ENCODE peak calls at places on chromosomes 6 and 20, in ten cellular contexts. U, A, X, H, G, S, Y, P, Z and E are unnamed samples.

GRCh38 chr20:63624486-63624885 is 2.4 kb downstream of the GMEB2 start:
- DNase-seq in P (peak; percentile 42), A (no peak), U (no peak), H (no peak), Z (no peak), G (no peak), X (no peak), Y (no peak), S (no peak), E (no peak)

GRCh38 chr6:43495409-43495941 is 14.7 kb downstream of the LRRC73 start:
- DNase-seq in P (no peak), G (no peak), A (no peak), U (no peak), S (no peak), Y (no peak), H (no peak), Z (no peak), X (no peak), E (no peak)

GRCh38 chr6:136738178-136739057 is 53.9 kb downstream of the MAP3K5 start:
- DNase-seq in G (no peak), Y (no peak), P (peak; percentile 36), U (no peak), Z (no peak), X (no peak), A (peak; percentile 36), S (no peak), H (no peak), E (no peak)

GRCh38 chr6:20954325-20954724 is 420.1 kb downstream of the CDKAL1 start:
- DNase-seq in Y (no peak), P (no peak), X (no peak), H (no peak), A (no peak), U (no peak), G (no peak), Z (no peak), S (no peak), E (no peak)

GRCh38 chr6:153591165-153591564 is 447.9 kb upstream of the OPRM1 start:
- DNase-seq in X (no peak), P (no peak), Y (no peak), U (no peak), G (peak; percentile 48), S (no peak), Z (no peak), A (no peak), H (no peak), E (no peak)

GRCh38 chr6:133889557-133890301 is 816 bp downstream of the TCF21 start:
- DNase-seq in S (no peak), Z (peak; percentile 11), A (peak; percentile 61), U (peak; percentile 65), H (no peak), Y (peak; percentile 85), P (peak; percentile 35), X (peak; percentile 80), G (no peak), E (no peak)

GRCh38 chr20:46967647-46968046 is 73.0 kb downstream of the EYA2 start:
- DNase-seq in S (no peak), G (no peak), A (no peak), U (no peak), X (no peak), Z (no peak), H (no peak), P (no peak), Y (no peak), E (no peak)

GRCh38 chr6:70706491-70707123 is 38.9 kb downstream of the SMAP1 start:
- DNase-seq in P (peak; percentile 53), U (no peak), H (peak; percentile 20), G (peak; percentile 60), A (no peak), Y (no peak), X (no peak), Z (peak; percentile 10), S (no peak), E (no peak)

GRCh38 chr20:3180319-3180718 is 7.0 kb upstream of the LZTS3 start:
- DNase-seq in P (no peak), U (no peak), Y (no peak), H (no peak), A (no peak), G (no peak), X (no peak), S (no peak), Z (no peak), E (no peak)

GRCh38 chr6:129607581-129608186 is 102.3 kb downstream of the ARHGAP18 start:
- DNase-seq in X (no peak), S (no peak), U (no peak), G (peak; percentile 22), Z (no peak), P (peak; percentile 37), Y (no peak), A (no peak), H (no peak), E (no peak)

GRCh38 chr6:159594750-159595117 is 98.3 kb downstream of the SOD2 start:
- DNase-seq in S (no peak), X (no peak), Y (no peak), U (no peak), H (no peak), G (no peak), Z (no peak), A (no peak), P (peak; percentile 64), E (no peak)

GRCh38 chr20:56634735-56635422 is 5.8 kb downstream of the TFAP2C start:
- DNase-seq in P (no peak), U (peak; percentile 49), H (no peak), Z (no peak), G (no peak), S (no peak), Y (no peak), X (no peak), A (no peak), E (no peak)

GRCh38 chr6:143540192-143540591 is 28.7 kb upstream of the FUCA2 start:
- DNase-seq in Y (no peak), P (no peak), G (no peak), U (no peak), S (no peak), H (no peak), X (no peak), Z (no peak), A (no peak), E (no peak)

GRCh38 chr6:143539106-143539505 is 27.6 kb upstream of the FUCA2 start:
- DNase-seq in P (no peak), G (peak; percentile 36), U (no peak), H (no peak), A (no peak), Z (no peak), Y (no peak), S (no peak), X (no peak), E (no peak)

GRCh38 chr6:143536866-143537691 is 25.6 kb upstream of the FUCA2 start:
- DNase-seq in U (peak; percentile 67), G (peak; percentile 70), A (peak; percentile 40), Y (peak; percentile 92), Z (peak; percentile 57), S (peak; percentile 74), H (no peak), X (peak; percentile 63), P (peak; percentile 57), E (peak; percentile 51)

GRCh38 chr6:143538374-143538773 is 26.9 kb upstream of the FUCA2 start:
- DNase-seq in X (no peak), A (no peak), S (no peak), Z (no peak), G (no peak), P (no peak), H (no peak), Y (no peak), U (no peak), E (no peak)

DNA sequence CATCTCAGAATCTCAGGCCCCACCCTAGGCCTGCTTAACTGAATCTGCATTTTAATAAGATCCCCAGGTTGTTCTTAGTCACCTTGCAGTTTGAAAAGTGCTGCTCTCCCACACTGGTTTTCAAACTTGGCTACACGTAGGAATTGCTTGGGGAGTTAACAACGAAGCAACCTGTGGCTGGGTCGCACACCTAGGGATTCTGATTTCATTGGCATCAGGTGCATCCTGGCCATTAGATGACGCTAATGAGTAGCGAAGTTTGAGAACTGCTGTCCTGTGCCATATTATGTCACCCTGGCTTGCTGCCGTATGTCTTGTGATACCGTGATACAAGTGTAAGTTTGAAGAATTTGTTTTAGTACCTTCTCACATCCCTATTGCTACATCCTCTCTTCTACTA is 28.2 kb upstream of the FUCA2 start:
- DNase-seq in G (no peak), Z (no peak), S (no peak), H (no peak), U (peak; percentile 50), P (no peak), Y (no peak), X (no peak), A (no peak), E (no peak)
- TF ChIP-seq CTCF in G (no peak), Z (no peak), S (no peak), H (no peak), U (peak; percentile 64), P (no peak), Y (no peak), X (no peak), A (no peak), E (no peak)

GRCh38 chr6:166710084-166710483 is 83.0 kb upstream of the RPS6KA2 start:
- DNase-seq in G (no peak), Y (no peak), S (no peak), A (no peak), P (no peak), X (no peak), H (no peak), U (no peak), Z (no peak), E (no peak)
- TF ChIP-seq CTCF in G (no peak), Y (no peak), S (no peak), A (no peak), P (no peak), X (no peak), H (no peak), U (no peak), Z (no peak), E (no peak)

DNA sequence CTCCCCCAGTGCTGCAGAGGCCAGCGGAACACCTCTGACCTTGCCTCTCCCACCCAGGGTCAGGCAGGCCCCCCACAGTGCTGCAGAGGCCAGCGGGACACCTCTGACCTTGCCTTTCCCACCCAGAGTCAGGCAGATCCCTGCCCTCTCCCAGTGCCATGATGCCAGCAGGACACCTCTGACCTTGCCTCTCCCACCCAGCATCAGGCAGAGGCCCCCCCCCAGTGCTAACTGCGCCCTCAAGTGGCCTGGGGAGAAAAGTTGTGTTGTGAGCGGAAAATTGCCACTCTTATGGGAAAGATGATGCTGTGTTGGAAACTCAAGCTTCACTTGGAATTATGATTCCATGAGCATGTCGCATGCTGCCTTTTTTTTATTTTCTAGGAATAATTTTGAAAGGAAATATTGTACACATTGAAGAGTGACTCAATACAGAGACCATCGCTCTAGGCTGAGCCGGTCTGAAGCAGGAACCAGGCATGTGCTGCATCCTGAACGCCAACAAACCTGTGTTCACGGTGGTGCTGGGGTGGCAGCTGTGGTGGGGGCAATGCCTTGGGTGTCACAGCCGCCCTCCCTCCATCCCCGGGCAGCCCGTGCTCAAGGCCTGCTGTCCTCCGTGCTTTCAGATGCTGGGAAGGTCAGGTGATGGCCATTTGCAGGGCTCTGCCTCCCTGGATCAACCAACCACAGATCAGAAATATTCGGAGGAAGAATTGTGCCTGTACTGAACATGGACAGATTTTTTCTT is 98.6 kb downstream of the CDH4 start:
- DNase-seq in X (peak; percentile 35), U (no peak), Y (no peak), P (no peak), S (no peak), Z (peak; percentile 23), A (no peak), H (no peak), G (no peak), E (no peak)
- TF ChIP-seq CTCF in X (peak; percentile 15), U (peak; percentile 59), Y (no peak), P (no peak), S (no peak), Z (no peak), A (no peak), H (peak; percentile 13), G (no peak), E (no peak)

GRCh38 chr20:38222231-38222922 is 38.2 kb downstream of the KIAA1755 start:
- DNase-seq in G (peak; percentile 59), A (peak; percentile 64), U (peak; percentile 81), X (peak; percentile 86), S (peak; percentile 78), Y (peak; percentile 48), H (no peak), P (peak; percentile 42), Z (peak; percentile 85), E (peak; percentile 50)
- TF ChIP-seq CTCF in G (peak; percentile 94), A (peak; percentile 77), U (peak; percentile 91), X (peak; percentile 90), S (peak; percentile 82), Y (peak; percentile 78), H (peak; percentile 98), P (peak; percentile 99), Z (peak; percentile 85), E (no peak)